ENCODE peak calls at places on chromosomes 11 and 22, in ten cellular contexts. N is left cardiac atrium; Y is progenitor cell of endocrine pancreas; O is NCI-H1417; I is NCI-H2107; S is activated CD8-positive, alpha-beta memory T cell treated with anti-CD3 and anti-CD28 coated beads, Interleukin-2, amount 50 U/mL, for 4 hours; R is RPMI7951; K is A549; D is EH; T is stimulated activated CD4-positive, alpha-beta T cell treated with anti-CD3 and anti-CD28 coated beads, Interleukin-4, amount 100 ng/mL, for 4 hours. B is an unnamed sample.

GRCh38 chr11:7530013-7530412 is 16.2 kb downstream of the PPFIBP2 start:
- DNase-seq in N (no peak), Y (no peak), O (no peak), I (no peak), S (no peak), R (no peak), K (no peak), D (no peak), T (no peak), B (no peak)

GRCh38 chr22:46047226-46047625 is 70.3 kb upstream of the WNT7B start:
- DNase-seq in N (peak; percentile 13), Y (no peak), O (no peak), I (no peak), S (no peak), R (no peak), K (no peak), D (no peak), T (no peak), B (no peak)

GRCh38 chr11:5285703-5286102 is 16.0 kb upstream of the HBE1 start:
- DNase-seq in N (no peak), Y (no peak), O (no peak), I (no peak), S (no peak), R (peak; percentile 25), K (no peak), D (no peak), T (no peak), B (no peak)

GRCh38 chr22:19717691-19718254 is 3.5 kb downstream of the SEPTIN5 start:
- DNase-seq in N (peak; percentile 78), Y (peak; percentile 71), O (peak; percentile 55), I (no peak), S (peak; percentile 84), R (peak; percentile 58), K (peak; percentile 55), D (peak; percentile 72), T (peak; percentile 81), B (peak; percentile 54)

GRCh38 chr22:32389685-32390084 is 22.4 kb downstream of the RTCB start:
- DNase-seq in N (no peak), Y (no peak), O (no peak), I (no peak), S (no peak), R (peak; percentile 6), K (peak; percentile 12), D (peak; percentile 6), T (peak; percentile 14), B (no peak)

GRCh38 chr11:72762641-72763304 is 10.6 kb upstream of the ARAP1 start:
- DNase-seq in N (no peak), Y (no peak), O (no peak), I (no peak), S (no peak), R (no peak), K (no peak), D (no peak), T (no peak), B (no peak)

GRCh38 chr22:42760806-42761565 is 40.3 kb upstream of the A4GALT start:
- DNase-seq in N (no peak), Y (no peak), O (no peak), I (no peak), S (no peak), R (no peak), K (no peak), D (no peak), T (no peak), B (no peak)

GRCh38 chr11:78811622-78812021 is 237.0 kb upstream of the NARS2 start:
- DNase-seq in N (no peak), Y (no peak), O (no peak), I (no peak), S (no peak), R (no peak), K (no peak), D (no peak), T (no peak), B (no peak)

GRCh38 chr11:19311306-19312030 is 70.7 kb upstream of the E2F8 start:
- DNase-seq in N (peak; percentile 65), Y (peak; percentile 59), O (peak; percentile 34), I (no peak), S (peak; percentile 22), R (peak; percentile 38), K (peak; percentile 51), D (peak; percentile 66), T (peak; percentile 18), B (peak; percentile 82)

GRCh38 chr22:49753276-49753884 is 74.3 kb downstream of the BRD1 start:
- DNase-seq in N (no peak), Y (no peak), O (no peak), I (no peak), S (no peak), R (no peak), K (no peak), D (no peak), T (no peak), B (no peak)

GRCh38 chr11:65112551-65113360 is 1.1 kb downstream of the TM7SF2 start:
- DNase-seq in N (no peak), Y (peak; percentile 65), O (peak; percentile 72), I (peak; percentile 48), S (peak; percentile 79), R (no peak), K (peak; percentile 53), D (peak; percentile 32), T (peak; percentile 76), B (peak; percentile 45)

GRCh38 chr22:43885319-43885671 is 6.5 kb downstream of the PNPLA5 start:
- DNase-seq in N (no peak), Y (no peak), O (no peak), I (no peak), S (no peak), R (no peak), K (no peak), D (no peak), T (no peak), B (no peak)

GRCh38 chr11:109037856-109038780 is 373.2 kb downstream of the DDX10 start:
- DNase-seq in N (peak; percentile 21), Y (no peak), O (no peak), I (no peak), S (no peak), R (peak; percentile 62), K (no peak), D (peak; percentile 95), T (no peak), B (peak; percentile 70)

GRCh38 chr11:14894657-14895598 is 2.9 kb upstream of the CYP2R1 start:
- DNase-seq in N (peak; percentile 46), Y (no peak), O (no peak), I (no peak), S (no peak), R (no peak), K (no peak), D (peak; percentile 46), T (no peak), B (peak; percentile 73)

GRCh38 chr11:59550368-59550841 is 39.1 kb downstream of the OR4D9 start:
- DNase-seq in N (peak; percentile 82), Y (peak; percentile 71), O (peak; percentile 97), I (peak; percentile 89), S (peak; percentile 83), R (peak; percentile 88), K (peak; percentile 99), D (peak; percentile 94), T (peak; percentile 87), B (peak; percentile 81)

GRCh38 chr11:12765428-12765827 is 91.2 kb downstream of the TEAD1 start:
- DNase-seq in N (no peak), Y (no peak), O (peak; percentile 82), I (peak; percentile 59), S (no peak), R (peak; percentile 32), K (no peak), D (no peak), T (no peak), B (peak; percentile 39)

GRCh38 chr11:19093976-19094375 is 23.0 kb upstream of the ZDHHC13 start:
- DNase-seq in N (no peak), Y (no peak), O (no peak), I (no peak), S (no peak), R (peak; percentile 79), K (no peak), D (peak; percentile 73), T (no peak), B (no peak)

GRCh38 chr22:23256986-23257888 is 76.9 kb downstream of the BCR start:
- DNase-seq in N (peak; percentile 86), Y (no peak), O (no peak), I (no peak), S (no peak), R (peak; percentile 17), K (no peak), D (peak; percentile 53), T (no peak), B (no peak)

GRCh38 chr11:84969103-84969502 is 658.0 kb downstream of the DLG2 start:
- DNase-seq in N (peak; percentile 23), Y (no peak), O (no peak), I (no peak), S (no peak), R (peak; percentile 1), K (no peak), D (no peak), T (no peak), B (no peak)

GRCh38 chr11:122578168-122578825 is 77.2 kb upstream of the UBASH3B start:
- DNase-seq in N (no peak), Y (no peak), O (no peak), I (no peak), S (no peak), R (peak; percentile 17), K (peak; percentile 28), D (peak; percentile 6), T (no peak), B (no peak)

GRCh38 chr11:122788781-122789535 is 49.3 kb upstream of the CRTAM start:
- DNase-seq in N (no peak), Y (no peak), O (no peak), I (no peak), S (no peak), R (no peak), K (no peak), D (no peak), T (no peak), B (no peak)

GRCh38 chr11:129018991-129019390 is 76.3 kb upstream of the TP53AIP1 start:
- DNase-seq in N (no peak), Y (no peak), O (no peak), I (no peak), S (no peak), R (no peak), K (no peak), D (no peak), T (no peak), B (no peak)

GRCh38 chr11:58622344-58622743 is at the start of gene CNTF:
- DNase-seq in N (no peak), Y (no peak), O (no peak), I (no peak), S (no peak), R (peak; percentile 46), K (no peak), D (peak; percentile 42), T (no peak), B (no peak)

GRCh38 chr22:20080445-20080775 is 369 bp downstream of the DGCR8 start:
- DNase-seq in N (peak; percentile 73), Y (peak; percentile 48), O (peak; percentile 87), I (peak; percentile 29), S (peak; percentile 75), R (peak; percentile 54), K (peak; percentile 50), D (peak; percentile 60), T (peak; percentile 71), B (peak; percentile 38)

GRCh38 chr11:108697872-108698473 is 33.1 kb downstream of the DDX10 start:
- DNase-seq in N (peak; percentile 40), Y (no peak), O (peak; percentile 54), I (peak; percentile 48), S (no peak), R (peak; percentile 59), K (peak; percentile 67), D (peak; percentile 77), T (peak; percentile 1), B (peak; percentile 88)

GRCh38 chr11:67601098-67601497 is 5.6 kb upstream of the NDUFV1 start:
- DNase-seq in N (no peak), Y (no peak), O (no peak), I (no peak), S (no peak), R (no peak), K (no peak), D (no peak), T (no peak), B (no peak)

GRCh38 chr11:74033046-74033445 is 24.2 kb upstream of the UCP3 start:
- DNase-seq in N (no peak), Y (no peak), O (no peak), I (no peak), S (no peak), R (no peak), K (no peak), D (no peak), T (no peak), B (no peak)

GRCh38 chr22:37953062-37953436 is 352 bp downstream of the C22orf23 start:
- DNase-seq in N (peak; percentile 32), Y (no peak), O (no peak), I (no peak), S (no peak), R (no peak), K (no peak), D (no peak), T (no peak), B (no peak)